ENCODE peak calls at places on chromosomes 1 and 21, in four cellular contexts. F, A, J and V are unnamed samples. For H3K36me3, the result is how much of the 10 kb centered on the place peaks cover.

GRCh38 chr1:33118274-33118673 is 37.3 kb downstream of the AZIN2 start:
- DNase-seq in F (no peak), A (no peak), J (no peak), V (no peak)

GRCh38 chr1:112460672-112461071 is 48.1 kb upstream of the WNT2B start:
- DNase-seq in F (peak), A (no peak), J (no peak), V (peak)

GRCh38 chr1:26066160-26066559 is 1.3 kb downstream of the TRIM63 start:
- DNase-seq in F (no peak), A (no peak), J (no peak), V (no peak)

GRCh38 chr1:233094691-233095090 is 144.3 kb downstream of the NTPCR start:
- DNase-seq in F (no peak), A (no peak), J (no peak), V (no peak)

GRCh38 chr21:46095814-46096595 is 1.9 kb upstream of the COL6A2 start:
- DNase-seq in F (no peak), A (no peak), J (no peak), V (no peak)

GRCh38 chr1:114164840-114165543 is 11.3 kb upstream of the SYT6 start:
- DNase-seq in F (no peak), A (no peak), J (no peak), V (no peak)

GRCh38 chr1:204583909-204584632 is 67.9 kb downstream of the MDM4 start:
- DNase-seq in F (no peak), A (no peak), J (peak), V (no peak)

GRCh38 chr21:38807987-38808386 is 2.3 kb downstream of the ETS2 start:
- DNase-seq in F (peak), A (no peak), J (no peak), V (no peak)

GRCh38 chr1:180131510-180131909 is 23.2 kb upstream of the QSOX1 start:
- DNase-seq in F (peak), A (peak), J (no peak), V (peak)

GRCh38 chr21:28419811-28420210 is 572.9 kb downstream of the LTN1 start:
- DNase-seq in F (no peak), A (no peak), J (no peak), V (no peak)

GRCh38 chr1:25997759-25998074 is at the start of gene PAFAH2:
- DNase-seq in F (no peak), A (no peak), J (peak), V (no peak)

GRCh38 chr21:45017376-45017960 is 56.9 kb upstream of the ADARB1 start:
- DNase-seq in F (peak), A (no peak), J (no peak), V (peak)

GRCh38 chr1:80064524-80064923 is 1058.0 kb upstream of the ADGRL4 start:
- DNase-seq in F (peak), A (no peak), J (no peak), V (peak)

GRCh38 chr1:2046225-2046917 is 3.8 kb upstream of the PRKCZ start:
- DNase-seq in F (no peak), A (no peak), J (peak), V (peak)

GRCh38 chr1:173475564-173476196 is 1.5 kb upstream of the PRDX6 start:
- DNase-seq in F (peak), A (no peak), J (peak), V (peak)

GRCh38 chr1:28104866-28105467 is 16.6 kb upstream of the EYA3 start:
- DNase-seq in F (peak), A (no peak), J (peak), V (peak)

GRCh38 chr1:229003233-229004031 is 267.5 kb upstream of the RAB4A start:
- DNase-seq in F (no peak), A (no peak), J (no peak), V (no peak)

GRCh38 chr1:212458817-212459216 is 26.1 kb downstream of the NENF start:
- DNase-seq in F (no peak), A (no peak), J (no peak), V (no peak)

GRCh38 chr1:5478156-5478695 is 514.0 kb downstream of the NPHP4 start:
- DNase-seq in F (no peak), A (no peak), J (no peak), V (no peak)

GRCh38 chr21:31945576-31945975 is 72.8 kb downstream of the HUNK start:
- DNase-seq in F (peak), A (peak), J (no peak), V (no peak)

GRCh38 chr1:41109316-41110263 is 88.1 kb upstream of the SLFNL1 start:
- DNase-seq in F (peak), A (peak), J (no peak), V (peak)

GRCh38 chr1:217910791-217911320 is 279.7 kb downstream of the SPATA17 start:
- DNase-seq in F (no peak), A (no peak), J (no peak), V (no peak)

GRCh38 chr1:196774603-196775002 is at the start of gene CFHR3:
- DNase-seq in F (no peak), A (no peak), J (no peak), V (no peak)

DNA sequence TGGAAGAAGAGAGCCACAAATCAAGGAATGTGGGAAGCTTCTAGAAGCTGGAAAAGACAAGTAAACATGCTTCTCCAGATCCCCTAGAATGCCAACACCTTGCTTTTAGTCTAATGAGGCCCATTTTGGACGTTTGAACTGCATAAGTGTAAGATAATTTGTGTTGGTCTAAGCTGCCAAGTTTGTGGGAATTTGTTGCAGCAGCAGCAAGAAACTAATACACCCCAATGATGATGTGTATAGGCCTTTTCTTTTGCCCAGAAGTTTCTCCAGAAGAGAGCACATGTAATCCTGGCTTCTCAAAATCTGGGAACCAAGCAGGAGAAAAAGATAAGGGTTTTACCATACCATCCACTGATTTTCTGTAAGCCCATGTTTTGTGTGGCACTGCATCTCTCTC is 96.1 kb upstream of the DPT start:
- DNase-seq in F (no peak), A (no peak), J (no peak), V (no peak)
- H3K4me3 ChIP-seq in F (no peak), A (no peak), J (no peak), V (no peak)

DNA sequence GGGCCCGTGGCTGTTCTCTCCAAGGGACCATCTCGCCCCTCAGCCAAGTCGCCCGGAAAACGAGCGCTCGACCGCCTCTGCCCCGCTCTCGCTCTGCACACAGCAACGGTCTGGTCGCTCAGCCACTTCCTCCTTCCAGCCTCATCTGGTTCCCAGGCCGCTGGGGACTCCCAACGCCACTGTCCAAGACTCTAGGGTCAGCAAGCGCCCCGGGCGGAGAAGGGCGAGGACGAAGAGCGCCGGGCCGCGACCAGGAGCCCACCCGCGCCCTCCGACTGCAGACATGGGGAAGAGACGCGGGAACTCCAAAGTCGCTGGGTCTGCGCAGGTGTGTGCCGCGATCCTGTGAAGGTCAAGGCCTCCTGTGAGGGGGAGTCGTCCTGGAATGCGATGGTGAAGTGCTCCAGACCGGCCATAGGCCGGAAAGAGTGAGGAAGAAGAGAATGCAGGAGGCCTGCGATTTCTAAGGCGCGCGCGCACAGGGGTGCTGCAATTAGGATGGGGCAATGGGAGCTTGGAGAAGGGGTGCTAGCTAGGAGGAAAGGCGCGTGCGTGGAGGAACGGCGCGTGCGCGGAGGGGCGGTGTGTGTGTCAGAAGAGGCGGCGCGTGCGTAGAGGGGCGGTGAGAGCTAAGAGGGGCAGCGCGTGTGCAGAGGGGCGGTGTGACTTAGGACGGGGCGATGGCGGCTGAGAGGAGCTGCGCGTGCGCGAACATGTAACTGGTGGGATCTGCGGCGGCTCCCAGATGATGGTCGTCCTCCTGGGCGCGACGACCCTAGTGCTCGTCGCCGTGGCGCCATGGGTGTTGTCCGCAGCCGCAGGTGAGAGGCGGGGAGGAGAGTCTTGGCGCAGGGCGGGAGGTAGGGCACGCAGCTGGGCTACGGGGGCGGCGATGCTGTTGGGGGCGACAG is at the start of gene IFNAR1:
- DNase-seq in F (peak), A (peak), J (peak), V (peak)
- TF ChIP-seq CTCF in F (no peak), A (no peak), J (peak), V (no peak)

GRCh38 chr1:38932496-38933014 is 9.1 kb downstream of the RHBDL2 start:
- DNase-seq in F (no peak), A (no peak), J (no peak), V (no peak)
- H3K36me3 ChIP-seq in F (under half), A (under half), J (under half), V (under half)

GRCh38 chr1:29416825-29417557 is 180.7 kb downstream of the PTPRU start:
- DNase-seq in F (no peak), A (no peak), J (no peak), V (no peak)
- H3K4me3 ChIP-seq in F (no peak), A (no peak), J (no peak), V (no peak)

DNA sequence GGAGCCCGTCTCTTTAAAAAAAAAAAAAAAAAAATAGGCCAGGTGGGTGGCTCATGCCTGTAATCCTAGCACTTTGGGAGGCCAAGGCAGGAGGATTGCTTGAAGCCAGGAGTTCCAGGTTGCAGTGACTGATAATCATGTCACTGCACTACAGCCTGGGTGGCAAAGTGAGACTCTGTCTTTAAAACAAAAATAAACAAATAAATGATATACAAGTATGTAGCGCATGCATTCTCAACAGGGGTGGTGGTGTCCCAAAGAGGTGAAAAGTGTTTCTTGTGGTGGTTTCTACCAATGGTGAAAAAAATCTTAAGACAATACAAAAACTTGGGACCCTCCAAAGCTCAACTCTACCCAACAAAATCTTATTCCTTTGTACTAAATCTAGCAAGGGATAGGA is 17.9 kb downstream of the CNN3 start:
- DNase-seq in F (no peak), A (no peak), J (no peak), V (no peak)
- TF ChIP-seq CTCF in F (no peak), A (no peak), J (no peak), V (no peak)

DNA sequence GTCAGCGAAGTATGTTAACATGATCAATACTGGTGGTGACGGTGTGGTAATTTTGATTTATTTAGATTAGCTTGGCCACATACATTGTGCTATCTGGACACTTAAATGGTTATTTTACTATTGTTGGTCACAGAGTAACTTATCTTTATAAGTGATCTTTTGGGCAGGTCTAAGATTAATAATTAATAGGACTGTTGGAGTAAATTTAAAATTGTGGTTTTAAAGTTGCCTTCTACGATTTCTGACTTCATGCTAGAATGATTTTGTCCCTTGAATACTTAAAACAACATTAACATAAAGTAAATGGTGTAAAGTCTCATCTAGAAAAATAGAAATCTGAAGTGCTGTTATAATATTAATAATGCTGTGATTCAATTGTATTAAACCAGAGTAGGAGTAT is 14.7 kb downstream of the SRRM1 start:
- DNase-seq in F (no peak), A (no peak), J (no peak), V (no peak)
- H3K36me3 ChIP-seq in F (under half), A (under half), J (half or more), V (under half)

DNA sequence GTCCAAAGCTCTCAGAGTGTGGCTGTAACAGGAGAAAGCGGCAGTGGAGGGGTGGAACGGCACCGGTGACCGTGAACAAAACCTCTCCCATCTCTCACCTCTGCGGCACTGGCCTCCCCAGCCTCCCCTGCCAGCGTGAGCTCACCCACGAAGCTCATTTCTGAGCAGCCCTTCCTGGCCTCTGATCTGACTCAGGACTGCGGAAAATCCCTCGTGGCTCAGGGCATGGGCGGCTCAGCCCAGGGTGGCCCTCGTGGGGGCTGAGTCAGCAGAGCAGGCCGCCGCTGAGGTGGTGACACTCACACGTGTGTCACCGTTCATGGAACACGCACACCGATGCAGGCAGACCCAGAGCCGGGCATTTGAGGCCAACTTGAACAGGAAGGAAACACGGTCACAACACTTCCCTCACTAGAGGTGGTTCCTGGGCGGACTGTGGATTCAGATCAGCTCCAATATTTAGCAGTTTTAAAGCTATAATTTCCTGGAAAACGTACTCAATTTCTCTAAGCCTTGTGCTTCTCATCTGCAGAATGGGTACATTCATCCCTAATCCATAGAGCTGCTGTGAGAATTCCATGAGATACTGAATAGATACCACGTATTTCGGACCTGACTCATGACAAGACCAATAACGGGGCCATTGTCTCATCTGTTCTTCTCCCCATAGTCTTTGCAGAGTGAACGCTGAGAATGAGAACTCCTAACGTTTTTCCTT is 115.0 kb upstream of the TMPRSS2 start:
- DNase-seq in F (peak), A (no peak), J (no peak), V (no peak)
- H3K4me3 ChIP-seq in F (no peak), A (no peak), J (no peak), V (no peak)

GRCh38 chr1:59431566-59432294 is 134.8 kb downstream of the FGGY start:
- DNase-seq in F (no peak), A (no peak), J (no peak), V (peak)
- TF ChIP-seq CTCF in F (peak), A (peak), J (no peak), V (no peak)